ENCODE peak calls at places on chromosomes 1 and 21, in ten cellular contexts. W is NB4, D is smooth muscle cell of the brain vasculature, V is NCI-H1092, A is heart left ventricle, X is uterus, Z is posterior cingulate gyrus, H is NCI-H82, M is NCI-H1694 treated with DMSO at 0.1 percent for 48 hours, O is GM04503. T is an unnamed sample.

GRCh38 chr21:45997205-45997494 is 15.6 kb downstream of the COL6A1 start:
- DNase-seq in W (no peak), D (no peak), V (no peak), A (peak; percentile 38), X (peak; percentile 12), Z (no peak), H (no peak), M (no peak), O (no peak), T (no peak)

GRCh38 chr1:44903261-44903660 is 60.2 kb upstream of the PTCH2 start:
- DNase-seq in W (no peak), D (no peak), V (no peak), A (no peak), X (peak; percentile 48), Z (no peak), H (no peak), M (no peak), O (no peak), T (no peak)

GRCh38 chr1:50110084-50110615 is 1.4 kb downstream of the ELAVL4 start:
- DNase-seq in W (peak; percentile 7), D (no peak), V (no peak), A (no peak), X (no peak), Z (no peak), H (peak; percentile 76), M (peak; percentile 76), O (no peak), T (peak; percentile 45)

GRCh38 chr1:75796376-75797272 is at the start of gene MSH4:
- DNase-seq in W (peak; percentile 34), D (no peak), V (no peak), A (no peak), X (no peak), Z (no peak), H (peak; percentile 86), M (no peak), O (no peak), T (no peak)

GRCh38 chr1:77553568-77554291 is 128.7 kb downstream of the ZZZ3 start:
- DNase-seq in W (no peak), D (no peak), V (no peak), A (no peak), X (no peak), Z (no peak), H (no peak), M (no peak), O (no peak), T (no peak)

GRCh38 chr1:206716519-206717236 is 32.0 kb downstream of the MAPKAPK2 start:
- DNase-seq in W (no peak), D (no peak), V (no peak), A (no peak), X (no peak), Z (no peak), H (no peak), M (no peak), O (no peak), T (no peak)

GRCh38 chr21:26810266-26810665 is 34.9 kb downstream of the ADAMTS1 start:
- DNase-seq in W (no peak), D (no peak), V (no peak), A (no peak), X (no peak), Z (no peak), H (no peak), M (no peak), O (no peak), T (no peak)

GRCh38 chr1:227781314-227781930 is 34.1 kb upstream of the PRSS38 start:
- DNase-seq in W (no peak), D (no peak), V (no peak), A (no peak), X (no peak), Z (no peak), H (no peak), M (no peak), O (no peak), T (no peak)

GRCh38 chr1:12184008-12184681 is 17.4 kb downstream of the TNFRSF1B start:
- DNase-seq in W (peak; percentile 92), D (peak; percentile 90), V (no peak), A (peak; percentile 93), X (peak; percentile 91), Z (no peak), H (no peak), M (no peak), O (peak; percentile 47), T (no peak)

GRCh38 chr1:44351289-44351688 is 3.8 kb downstream of the ERI3 start:
- DNase-seq in W (no peak), D (no peak), V (no peak), A (no peak), X (no peak), Z (no peak), H (peak; percentile 50), M (no peak), O (no peak), T (no peak)

GRCh38 chr1:220828211-220828553 is 41.5 kb downstream of the MTARC1 start:
- DNase-seq in W (no peak), D (no peak), V (no peak), A (no peak), X (no peak), Z (no peak), H (no peak), M (no peak), O (no peak), T (no peak)

GRCh38 chr1:165645654-165646366 is 14.8 kb downstream of the MGST3 start:
- DNase-seq in W (no peak), D (no peak), V (no peak), A (no peak), X (no peak), Z (no peak), H (no peak), M (no peak), O (no peak), T (no peak)

GRCh38 chr1:218823291-218823900 is 350.3 kb upstream of the LYPLAL1 start:
- DNase-seq in W (no peak), D (no peak), V (no peak), A (no peak), X (no peak), Z (no peak), H (no peak), M (no peak), O (peak; percentile 92), T (no peak)

GRCh38 chr1:117570988-117571409 is 34.8 kb upstream of the TENT5C start:
- DNase-seq in W (no peak), D (no peak), V (no peak), A (peak; percentile 22), X (peak; percentile 7), Z (no peak), H (no peak), M (no peak), O (no peak), T (peak; percentile 35)

GRCh38 chr1:232459826-232460225 is 170.1 kb downstream of the SIPA1L2 start:
- DNase-seq in W (no peak), D (no peak), V (no peak), A (no peak), X (no peak), Z (no peak), H (no peak), M (no peak), O (no peak), T (no peak)

GRCh38 chr1:117179471-117179870 is 31.3 kb downstream of the VTCN1 start:
- DNase-seq in W (no peak), D (no peak), V (no peak), A (no peak), X (no peak), Z (no peak), H (peak; percentile 80), M (no peak), O (no peak), T (no peak)

GRCh38 chr1:7221823-7222462 is 436.7 kb downstream of the CAMTA1 start:
- DNase-seq in W (no peak), D (no peak), V (no peak), A (no peak), X (no peak), Z (no peak), H (no peak), M (no peak), O (no peak), T (no peak)

GRCh38 chr1:201715801-201716741 is 112.9 kb upstream of the IPO9 start:
- DNase-seq in W (peak; percentile 82), D (no peak), V (no peak), A (peak; percentile 53), X (peak; percentile 17), Z (peak; percentile 72), H (no peak), M (no peak), O (no peak), T (no peak)

GRCh38 chr21:41358193-41359166 is 3.3 kb upstream of the MX2 start:
- DNase-seq in W (no peak), D (no peak), V (no peak), A (no peak), X (no peak), Z (no peak), H (no peak), M (no peak), O (no peak), T (no peak)

GRCh38 chr21:41983229-41983628 is 26.9 kb downstream of the ZBTB21 start:
- DNase-seq in W (no peak), D (no peak), V (no peak), A (no peak), X (no peak), Z (no peak), H (no peak), M (no peak), O (no peak), T (no peak)

GRCh38 chr1:185442065-185442464 is 125.0 kb upstream of the IVNS1ABP start:
- DNase-seq in W (no peak), D (no peak), V (no peak), A (no peak), X (no peak), Z (no peak), H (no peak), M (no peak), O (peak; percentile 64), T (no peak)

GRCh38 chr1:43373034-43373940 is 5.5 kb upstream of the ELOVL1 start:
- DNase-seq in W (no peak), D (no peak), V (no peak), A (no peak), X (no peak), Z (no peak), H (no peak), M (no peak), O (peak; percentile 45), T (no peak)

GRCh38 chr1:48251323-48251722 is 28.8 kb downstream of the SLC5A9 start:
- DNase-seq in W (no peak), D (no peak), V (no peak), A (no peak), X (no peak), Z (no peak), H (no peak), M (no peak), O (no peak), T (no peak)

GRCh38 chr1:234745844-234746797 is 136.1 kb upstream of the IRF2BP2 start:
- DNase-seq in W (peak; percentile 84), D (no peak), V (peak; percentile 49), A (no peak), X (peak; percentile 46), Z (peak; percentile 10), H (peak; percentile 85), M (no peak), O (no peak), T (peak; percentile 49)

GRCh38 chr1:43425045-43425444 is 28.7 kb downstream of the HYI start:
- DNase-seq in W (no peak), D (no peak), V (no peak), A (no peak), X (no peak), Z (no peak), H (no peak), M (no peak), O (no peak), T (no peak)

GRCh38 chr1:172906778-172907592 is 143.8 kb downstream of the TNFSF18 start:
- DNase-seq in W (peak; percentile 41), D (no peak), V (no peak), A (no peak), X (no peak), Z (no peak), H (no peak), M (no peak), O (peak; percentile 81), T (no peak)

GRCh38 chr1:21042920-21043605 is 133.6 kb downstream of the EIF4G3 start:
- DNase-seq in W (no peak), D (no peak), V (no peak), A (no peak), X (no peak), Z (no peak), H (no peak), M (no peak), O (peak; percentile 64), T (no peak)

GRCh38 chr1:198934414-198934813 is 295.6 kb downstream of the PTPRC start:
- DNase-seq in W (no peak), D (no peak), V (no peak), A (no peak), X (no peak), Z (no peak), H (no peak), M (no peak), O (no peak), T (no peak)

T was measured in NCI-H748 treated with DMSO at 0.1 percent for 48 hours.